ENCODE peak calls at places on chromosomes 7 and 10, in five cellular contexts. One of them, this sample, is unnamed.

GRCh38 chr7:131111-132094 is 61.0 kb upstream of the FAM20C start:
- DNase-seq in brain microvascular endothelial cell: no peak
- DNase-seq in Kasumi-1: no peak
- DNase-seq in stomach: no peak
- DNase-seq in fibroblast of the conjunctiva: no peak
- DNase-seq in this sample: no peak

GRCh38 chr10:89164080-89164479 is 43.0 kb downstream of the CH25H start:
- DNase-seq in brain microvascular endothelial cell: no peak
- DNase-seq in Kasumi-1: peak
- DNase-seq in stomach: no peak
- DNase-seq in fibroblast of the conjunctiva: no peak
- DNase-seq in this sample: no peak

GRCh38 chr7:37432240-37432917 is 16.3 kb downstream of the ELMO1 start:
- DNase-seq in brain microvascular endothelial cell: no peak
- DNase-seq in Kasumi-1: no peak
- DNase-seq in stomach: no peak
- DNase-seq in fibroblast of the conjunctiva: no peak
- DNase-seq in this sample: no peak

GRCh38 chr7:101216860-101217387 is 457 bp downstream of the PLOD3 start:
- DNase-seq in brain microvascular endothelial cell: no peak
- DNase-seq in Kasumi-1: peak
- DNase-seq in stomach: no peak
- DNase-seq in fibroblast of the conjunctiva: no peak
- DNase-seq in this sample: no peak

GRCh38 chr10:91875156-91875555 is 34.1 kb downstream of the FGFBP3 start:
- DNase-seq in brain microvascular endothelial cell: no peak
- DNase-seq in Kasumi-1: no peak
- DNase-seq in stomach: no peak
- DNase-seq in fibroblast of the conjunctiva: no peak
- DNase-seq in this sample: no peak

GRCh38 chr7:101681170-101682007 is 52.3 kb upstream of the MYL10 start:
- DNase-seq in brain microvascular endothelial cell: peak
- DNase-seq in Kasumi-1: peak
- DNase-seq in stomach: peak
- DNase-seq in fibroblast of the conjunctiva: peak
- DNase-seq in this sample: peak

GRCh38 chr7:28986028-28986427 is 27.9 kb upstream of the TRIL start:
- DNase-seq in brain microvascular endothelial cell: no peak
- DNase-seq in Kasumi-1: no peak
- DNase-seq in stomach: peak
- DNase-seq in fibroblast of the conjunctiva: no peak
- DNase-seq in this sample: no peak

GRCh38 chr7:152564656-152565055 is 111.3 kb downstream of the XRCC2 start:
- DNase-seq in brain microvascular endothelial cell: no peak
- DNase-seq in Kasumi-1: no peak
- DNase-seq in stomach: no peak
- DNase-seq in fibroblast of the conjunctiva: no peak
- DNase-seq in this sample: no peak

GRCh38 chr7:44489955-44490350 is 505 bp downstream of the NUDCD3 start:
- DNase-seq in brain microvascular endothelial cell: peak
- DNase-seq in Kasumi-1: peak
- DNase-seq in stomach: peak
- DNase-seq in fibroblast of the conjunctiva: no peak
- DNase-seq in this sample: no peak

GRCh38 chr10:7567896-7568295 is 98.9 kb downstream of the ITIH5 start:
- DNase-seq in brain microvascular endothelial cell: no peak
- DNase-seq in Kasumi-1: no peak
- DNase-seq in stomach: no peak
- DNase-seq in fibroblast of the conjunctiva: no peak
- DNase-seq in this sample: no peak

GRCh38 chr7:85750454-85750949 is 563.6 kb upstream of the SEMA3D start:
- DNase-seq in brain microvascular endothelial cell: peak
- DNase-seq in Kasumi-1: peak
- DNase-seq in stomach: no peak
- DNase-seq in fibroblast of the conjunctiva: peak
- DNase-seq in this sample: no peak

This sample was measured in skeletal muscle cell.